ENCODE peak calls at places on chromosomes 16 and 17, in six cellular contexts. V, F, Y, N, W and T are unnamed samples.

GRCh38 chr17:29933379-29933778 is 3.4 kb upstream of the SSH2 start:
- DNase-seq in V (no peak), N (peak; percentile 20), Y (peak; percentile 43), W (no peak), F (no peak), T (no peak)

GRCh38 chr16:4654946-4655590 is 30.4 kb downstream of the MGRN1 start:
- DNase-seq in Y (no peak), V (no peak), W (no peak), N (no peak), F (no peak), T (no peak)

GRCh38 chr16:58733248-58733670 is 857 bp downstream of the GOT2 start:
- DNase-seq in N (no peak), Y (peak; percentile 5), F (no peak), V (no peak), W (no peak), T (no peak)

GRCh38 chr17:74748279-74748528 is 224 bp upstream of the NHERF1 start:
- DNase-seq in N (no peak), W (no peak), Y (no peak), V (no peak), F (no peak), T (no peak)

GRCh38 chr16:22844426-22844825 is 30.5 kb downstream of the HS3ST2 start:
- DNase-seq in Y (no peak), N (no peak), F (no peak), W (no peak), V (no peak), T (no peak)

GRCh38 chr17:34375598-34375997 is 12.6 kb upstream of the CCL1 start:
- DNase-seq in N (no peak), F (no peak), V (no peak), W (no peak), Y (no peak), T (no peak)

GRCh38 chr17:30565073-30565935 is 88.1 kb downstream of the GOSR1 start:
- DNase-seq in V (no peak), F (no peak), W (no peak), Y (no peak), N (no peak), T (no peak)

GRCh38 chr17:40242774-40243173 is 23.7 kb downstream of the WIPF2 start:
- DNase-seq in F (no peak), W (no peak), Y (no peak), N (no peak), V (no peak), T (no peak)

GRCh38 chr16:2286550-2286949 is 18.6 kb upstream of the RNPS1 start:
- DNase-seq in N (no peak), W (no peak), F (no peak), V (no peak), Y (no peak), T (no peak)

GRCh38 chr17:39872700-39873099 is 4.7 kb downstream of the ZPBP2 start:
- DNase-seq in F (no peak), W (no peak), V (no peak), Y (peak; percentile 31), N (peak; percentile 43), T (no peak)

GRCh38 chr17:54530398-54530797 is 370.3 kb upstream of the TOM1L1 start:
- DNase-seq in F (no peak), N (no peak), Y (no peak), W (no peak), V (no peak), T (no peak)

GRCh38 chr17:30570596-30571265 is 93.5 kb downstream of the GOSR1 start:
- DNase-seq in N (no peak), Y (no peak), W (no peak), V (no peak), F (no peak), T (no peak)

GRCh38 chr17:60170835-60171752 is 21.3 kb downstream of the CA4 start:
- DNase-seq in V (no peak), F (no peak), N (no peak), Y (peak; percentile 36), W (peak; percentile 53), T (peak; percentile 19)

GRCh38 chr17:82126479-82127314 is 28.7 kb upstream of the FASN start:
- DNase-seq in Y (no peak), V (no peak), W (no peak), F (peak; percentile 35), N (no peak), T (no peak)

GRCh38 chr17:72697602-72698146 is 394.8 kb downstream of the SLC39A11 start:
- DNase-seq in N (no peak), V (no peak), F (no peak), W (peak; percentile 32), Y (peak; percentile 25), T (no peak)

GRCh38 chr17:31269178-31269577 is 27.9 kb downstream of the OMG start:
- DNase-seq in F (no peak), W (no peak), V (no peak), Y (no peak), N (no peak), T (no peak)

GRCh38 chr16:16992986-16993783 is 477.6 kb downstream of the XYLT1 start:
- DNase-seq in F (no peak), Y (no peak), W (no peak), N (no peak), V (no peak), T (no peak)

GRCh38 chr17:48555183-48555615 is 10.3 kb upstream of the HOXB2 start:
- DNase-seq in V (peak; percentile 97), F (no peak), W (no peak), N (no peak), Y (peak; percentile 99), T (no peak)

GRCh38 chr16:54173489-54173888 is 113.1 kb downstream of the IRX3 start:
- DNase-seq in N (no peak), F (no peak), Y (no peak), V (no peak), W (no peak), T (no peak)

GRCh38 chr16:69381231-69381630 is 4.6 kb downstream of the TERF2 start:
- DNase-seq in F (no peak), Y (peak; percentile 10), V (no peak), N (no peak), W (no peak), T (no peak)

GRCh38 chr17:51850206-51850605 is 308.3 kb downstream of the CA10 start:
- DNase-seq in Y (no peak), N (no peak), F (no peak), W (no peak), V (no peak), T (no peak)

GRCh38 chr17:20908373-20909273 is 134.2 kb downstream of the USP22 start:
- DNase-seq in F (peak; percentile 60), Y (peak; percentile 53), W (peak; percentile 91), V (peak; percentile 51), N (peak; percentile 88), T (peak; percentile 91)

GRCh38 chr16:85931596-85932402 is 32.8 kb downstream of the IRF8 start:
- DNase-seq in F (no peak), V (no peak), Y (no peak), W (no peak), N (no peak), T (no peak)

GRCh38 chr17:50312311-50312710 is 33.6 kb upstream of the XYLT2 start:
- DNase-seq in W (no peak), Y (peak; percentile 34), F (no peak), V (no peak), N (no peak), T (no peak)